ENCODE peak calls at places on chromosomes 7 and 10, in six cellular contexts. G, R, O, P, W and X are unnamed samples.

GRCh38 chr10:59323036-59323459 is 39.3 kb downstream of the FAM13C start:
- DNase-seq in G (no peak), W (peak; percentile 43), O (no peak), P (no peak), R (no peak), X (no peak)

GRCh38 chr7:80581472-80581871 is 57.0 kb upstream of the CD36 start:
- DNase-seq in G (no peak), R (no peak), W (peak; percentile 11), O (no peak), P (no peak), X (no peak)

GRCh38 chr7:7770228-7770627 is 51.8 kb upstream of the RPA3 start:
- DNase-seq in R (no peak), W (no peak), G (no peak), P (no peak), O (no peak), X (no peak)

GRCh38 chr7:158390460-158390859 is 197.2 kb downstream of the PTPRN2 start:
- DNase-seq in R (no peak), G (peak; percentile 71), W (no peak), O (no peak), P (no peak), X (no peak)

GRCh38 chr7:72098812-72099211 is 313.3 kb downstream of the CALN1 start:
- DNase-seq in O (no peak), W (peak; percentile 58), R (no peak), P (no peak), G (no peak), X (peak; percentile 62)

GRCh38 chr10:110005716-110006115 is 2.1 kb upstream of the ADD3 start:
- DNase-seq in P (peak; percentile 45), R (peak; percentile 25), O (peak; percentile 8), W (peak; percentile 65), G (peak; percentile 78), X (peak; percentile 77)

GRCh38 chr10:79936625-79937255 is 12.2 kb downstream of the SFTPD start:
- DNase-seq in O (no peak), W (no peak), G (no peak), P (peak; percentile 9), R (no peak), X (peak; percentile 47)

GRCh38 chr7:30920021-30920583 is 8.4 kb downstream of the AQP1 start:
- DNase-seq in G (peak; percentile 41), O (no peak), R (no peak), W (no peak), P (no peak), X (peak; percentile 55)

GRCh38 chr7:6613706-6614105 is 1.7 kb upstream of the ZNF853 start:
- DNase-seq in R (no peak), G (no peak), P (no peak), W (no peak), O (no peak), X (peak; percentile 91)

GRCh38 chr7:98651760-98652159 is 34.7 kb downstream of the NPTX2 start:
- DNase-seq in G (no peak), R (no peak), O (no peak), W (no peak), P (no peak), X (no peak)

GRCh38 chr7:148699772-148700629 is 1.3 kb downstream of the CUL1 start:
- DNase-seq in O (no peak), G (no peak), R (no peak), W (peak; percentile 23), P (no peak), X (no peak)

GRCh38 chr10:48289652-48290238 is 15.2 kb upstream of the FRMPD2 start:
- DNase-seq in P (peak; percentile 82), W (peak; percentile 71), R (peak; percentile 42), G (no peak), O (no peak), X (peak; percentile 81)

GRCh38 chr10:4353964-4354363 is 472.0 kb upstream of the AKR1E2 start:
- DNase-seq in G (no peak), O (no peak), R (no peak), P (no peak), W (no peak), X (no peak)

GRCh38 chr10:87694011-87694794 is 34.5 kb downstream of the PAPSS2 start:
- DNase-seq in R (no peak), P (no peak), G (no peak), W (no peak), O (no peak), X (no peak)

GRCh38 chr10:68096913-68097509 is 12.3 kb upstream of the MYPN start:
- DNase-seq in R (no peak), P (peak; percentile 39), W (peak; percentile 76), O (no peak), G (no peak), X (peak; percentile 90)

GRCh38 chr7:130131964-130132875 is 61.9 kb downstream of the KLHDC10 start:
- DNase-seq in W (no peak), O (no peak), R (no peak), P (no peak), G (no peak), X (no peak)

GRCh38 chr7:26013551-26014083 is 138.4 kb upstream of the NFE2L3 start:
- DNase-seq in R (no peak), W (peak; percentile 36), O (no peak), G (no peak), P (no peak), X (no peak)

GRCh38 chr10:77428776-77429395 is 208.7 kb downstream of the KCNMA1 start:
- DNase-seq in G (no peak), W (peak; percentile 74), R (peak; percentile 1), P (peak; percentile 69), O (no peak), X (peak; percentile 85)

GRCh38 chr10:76007206-76007605 is 575.8 kb downstream of the LRMDA start:
- DNase-seq in R (no peak), P (no peak), W (no peak), O (no peak), G (no peak), X (no peak)

GRCh38 chr7:135508853-135509588 is 881 bp downstream of the CNOT4 start:
- DNase-seq in O (no peak), G (no peak), W (peak; percentile 39), R (peak; percentile 25), P (peak; percentile 28), X (peak; percentile 63)

GRCh38 chr7:139777304-139777890 is 401 bp downstream of the HIPK2 start:
- DNase-seq in G (peak; percentile 88), P (no peak), W (peak; percentile 66), R (no peak), O (no peak), X (no peak)

GRCh38 chr10:124713679-124714298 is 30.4 kb downstream of the FAM53B start:
- DNase-seq in G (no peak), W (no peak), R (no peak), P (no peak), O (no peak), X (no peak)

GRCh38 chr7:57505176-57505575 is 55.2 kb downstream of the ZNF716 start:
- DNase-seq in W (no peak), G (no peak), R (no peak), O (no peak), P (no peak), X (no peak)

GRCh38 chr7:90621892-90622182 is 25.7 kb downstream of the CDK14 start:
- DNase-seq in G (no peak), P (peak; percentile 44), R (no peak), O (no peak), W (no peak), X (no peak)

GRCh38 chr7:46321556-46322205 is 400.6 kb upstream of the IGFBP3 start:
- DNase-seq in G (no peak), W (peak; percentile 46), O (no peak), R (no peak), P (no peak), X (no peak)

GRCh38 chr7:71364559-71364958 is 232.6 kb downstream of the GALNT17 start:
- DNase-seq in W (no peak), O (no peak), R (no peak), P (no peak), G (no peak), X (no peak)

GRCh38 chr10:91350651-91351081 is 59.5 kb upstream of the HECTD2 start:
- DNase-seq in G (no peak), W (no peak), O (no peak), P (no peak), R (no peak), X (no peak)

GRCh38 chr10:74039561-74040145 is 41.7 kb downstream of the VCL start:
- DNase-seq in O (no peak), G (no peak), P (no peak), R (no peak), W (no peak), X (no peak)

GRCh38 chr7:156155988-156156733 is 343.9 kb upstream of the SHH start:
- DNase-seq in W (no peak), G (no peak), O (no peak), P (no peak), R (no peak), X (peak; percentile 46)

GRCh38 chr10:127649642-127650041 is 87.3 kb upstream of the FOXI2 start:
- DNase-seq in G (no peak), P (peak; percentile 77), R (no peak), O (no peak), W (no peak), X (peak; percentile 65)

GRCh38 chr10:105068497-105068896 is 427.4 kb downstream of the SORCS3 start:
- DNase-seq in W (no peak), R (no peak), O (no peak), G (no peak), P (no peak), X (no peak)

GRCh38 chr7:26201261-26202018 is at the start of gene CBX3:
- DNase-seq in R (peak; percentile 88), P (peak; percentile 95), O (peak; percentile 62), W (peak; percentile 94), G (peak; percentile 94), X (peak; percentile 96)

GRCh38 chr7:7668708-7669107 is 28.2 kb downstream of the UMAD1 start:
- DNase-seq in R (no peak), P (no peak), W (no peak), G (no peak), O (no peak), X (no peak)

GRCh38 chr7:111164442-111164841 is 73.5 kb downstream of the LRRN3 start:
- DNase-seq in W (no peak), R (no peak), O (no peak), G (no peak), P (no peak), X (no peak)

GRCh38 chr10:5365940-5366339 is 1.2 kb downstream of the UCN3 start:
- DNase-seq in R (no peak), P (no peak), G (no peak), W (no peak), O (no peak), X (no peak)

GRCh38 chr7:12111461-12112405 is 99.4 kb upstream of the TMEM106B start:
- DNase-seq in P (peak; percentile 75), W (no peak), G (peak; percentile 84), O (no peak), R (peak; percentile 17), X (peak; percentile 70)

GRCh38 chr10:64091889-64092288 is 570.7 kb downstream of the REEP3 start:
- DNase-seq in W (peak; percentile 35), P (no peak), G (no peak), O (no peak), R (peak; percentile 5), X (no peak)